ENCODE peak calls at places on chromosome 3, in five cellular contexts. One of them, this sample, is unnamed. For H3K9me3, the result is how much of the 10 kb centered on the place peaks cover.

GRCh38 chr3:32414527-32415202 is 23.0 kb downstream of the CMTM7 start:
- DNase-seq in CD4-positive, CD25-positive, alpha-beta regulatory T cell: peak
- DNase-seq in ovary: no peak
- DNase-seq in thoracic aorta: no peak
- DNase-seq in Peyer's patch: peak
- DNase-seq in this sample: no peak

GRCh38 chr3:123899300-123899865 is 15.3 kb upstream of the MYLK start:
- DNase-seq in Peyer's patch: no peak
- DNase-seq in CD4-positive, CD25-positive, alpha-beta regulatory T cell: no peak
- DNase-seq in ovary: no peak
- DNase-seq in thoracic aorta: no peak
- DNase-seq in this sample: no peak

GRCh38 chr3:13852638-13853009 is 27.2 kb downstream of the WNT7A start:
- DNase-seq in thoracic aorta: no peak
- DNase-seq in CD4-positive, CD25-positive, alpha-beta regulatory T cell: no peak
- DNase-seq in ovary: no peak
- DNase-seq in Peyer's patch: no peak
- DNase-seq in this sample: no peak

GRCh38 chr3:64229903-64230302 is 4.6 kb upstream of the PRICKLE2 start:
- DNase-seq in Peyer's patch: no peak
- DNase-seq in CD4-positive, CD25-positive, alpha-beta regulatory T cell: no peak
- DNase-seq in thoracic aorta: no peak
- DNase-seq in ovary: no peak
- DNase-seq in this sample: no peak

GRCh38 chr3:79886204-79886603 is 118.4 kb upstream of the ROBO1 start:
- DNase-seq in Peyer's patch: no peak
- DNase-seq in CD4-positive, CD25-positive, alpha-beta regulatory T cell: no peak
- DNase-seq in ovary: peak
- DNase-seq in thoracic aorta: no peak
- DNase-seq in this sample: no peak

GRCh38 chr3:9398715-9399708 is 1.6 kb downstream of the SETD5 start:
- DNase-seq in Peyer's patch: no peak
- DNase-seq in thoracic aorta: no peak
- DNase-seq in ovary: peak
- DNase-seq in CD4-positive, CD25-positive, alpha-beta regulatory T cell: peak
- DNase-seq in this sample: no peak

GRCh38 chr3:43621406-43621973 is 321 bp downstream of the ANO10 start:
- DNase-seq in ovary: peak
- DNase-seq in Peyer's patch: peak
- DNase-seq in thoracic aorta: no peak
- DNase-seq in CD4-positive, CD25-positive, alpha-beta regulatory T cell: no peak
- DNase-seq in this sample: no peak

GRCh38 chr3:62119139-62119538 is 254.2 kb downstream of the FEZF2 start:
- DNase-seq in CD4-positive, CD25-positive, alpha-beta regulatory T cell: no peak
- DNase-seq in ovary: no peak
- DNase-seq in Peyer's patch: no peak
- DNase-seq in thoracic aorta: no peak
- DNase-seq in this sample: no peak

GRCh38 chr3:177418787-177419186 is 221.5 kb upstream of the TBL1XR1 start:
- DNase-seq in Peyer's patch: no peak
- DNase-seq in thoracic aorta: no peak
- DNase-seq in CD4-positive, CD25-positive, alpha-beta regulatory T cell: no peak
- DNase-seq in ovary: no peak
- DNase-seq in this sample: no peak

GRCh38 chr3:105553851-105554250 is 187.1 kb downstream of the ALCAM start:
- DNase-seq in ovary: no peak
- DNase-seq in Peyer's patch: no peak
- DNase-seq in thoracic aorta: no peak
- DNase-seq in CD4-positive, CD25-positive, alpha-beta regulatory T cell: no peak
- DNase-seq in this sample: no peak

GRCh38 chr3:31004025-31004678 is 109.7 kb upstream of the GADL1 start:
- DNase-seq in Peyer's patch: no peak
- DNase-seq in thoracic aorta: no peak
- DNase-seq in ovary: no peak
- DNase-seq in CD4-positive, CD25-positive, alpha-beta regulatory T cell: no peak
- DNase-seq in this sample: no peak

GRCh38 chr3:187802928-187803259 is 57.6 kb upstream of the BCL6 start:
- DNase-seq in Peyer's patch: no peak
- DNase-seq in thoracic aorta: no peak
- DNase-seq in CD4-positive, CD25-positive, alpha-beta regulatory T cell: peak
- DNase-seq in ovary: no peak
- DNase-seq in this sample: no peak

GRCh38 chr3:132343018-132343612 is 25.9 kb downstream of the ACP3 start:
- DNase-seq in thoracic aorta: no peak
- DNase-seq in ovary: peak
- DNase-seq in CD4-positive, CD25-positive, alpha-beta regulatory T cell: no peak
- DNase-seq in Peyer's patch: no peak
- DNase-seq in this sample: no peak

GRCh38 chr3:119469378-119470189 is 821 bp downstream of the POGLUT1 start:
- DNase-seq in thoracic aorta: no peak
- DNase-seq in ovary: no peak
- DNase-seq in CD4-positive, CD25-positive, alpha-beta regulatory T cell: no peak
- DNase-seq in Peyer's patch: no peak
- DNase-seq in this sample: no peak

GRCh38 chr3:58163234-58163633 is 47.5 kb downstream of the DNASE1L3 start:
- DNase-seq in ovary: peak
- DNase-seq in CD4-positive, CD25-positive, alpha-beta regulatory T cell: no peak
- DNase-seq in Peyer's patch: no peak
- DNase-seq in thoracic aorta: no peak
- DNase-seq in this sample: no peak

GRCh38 chr3:108527827-108528226 is 17.4 kb upstream of the MYH15 start:
- DNase-seq in CD4-positive, CD25-positive, alpha-beta regulatory T cell: no peak
- DNase-seq in thoracic aorta: no peak
- DNase-seq in Peyer's patch: no peak
- DNase-seq in ovary: no peak
- DNase-seq in this sample: no peak

GRCh38 chr3:46729038-46729437 is 11.4 kb upstream of the PRSS50 start:
- DNase-seq in Peyer's patch: no peak
- DNase-seq in CD4-positive, CD25-positive, alpha-beta regulatory T cell: no peak
- DNase-seq in ovary: no peak
- DNase-seq in thoracic aorta: no peak
- DNase-seq in this sample: no peak

GRCh38 chr3:166029507-166029906 is 192.3 kb upstream of the BCHE start:
- DNase-seq in Peyer's patch: no peak
- DNase-seq in ovary: no peak
- DNase-seq in thoracic aorta: no peak
- DNase-seq in CD4-positive, CD25-positive, alpha-beta regulatory T cell: no peak
- DNase-seq in this sample: no peak

GRCh38 chr3:189082666-189083427 is 88.9 kb upstream of the TPRG1 start:
- DNase-seq in Peyer's patch: no peak
- DNase-seq in CD4-positive, CD25-positive, alpha-beta regulatory T cell: no peak
- DNase-seq in thoracic aorta: no peak
- DNase-seq in ovary: no peak
- DNase-seq in this sample: no peak

GRCh38 chr3:72095521-72095920 is 310.6 kb upstream of the PROK2 start:
- DNase-seq in ovary: no peak
- DNase-seq in Peyer's patch: no peak
- DNase-seq in CD4-positive, CD25-positive, alpha-beta regulatory T cell: no peak
- DNase-seq in thoracic aorta: no peak
- DNase-seq in this sample: no peak

GRCh38 chr3:184352149-184352785 is 9.1 kb downstream of the CLCN2 start:
- DNase-seq in CD4-positive, CD25-positive, alpha-beta regulatory T cell: no peak
- DNase-seq in thoracic aorta: no peak
- DNase-seq in ovary: no peak
- DNase-seq in Peyer's patch: no peak
- DNase-seq in this sample: no peak

GRCh38 chr3:170383567-170383966 is 26.1 kb downstream of the SKIL start:
- DNase-seq in thoracic aorta: no peak
- DNase-seq in Peyer's patch: no peak
- DNase-seq in ovary: no peak
- DNase-seq in CD4-positive, CD25-positive, alpha-beta regulatory T cell: no peak
- DNase-seq in this sample: no peak

GRCh38 chr3:143464850-143465249 is 345.3 kb downstream of the CHST2 start:
- DNase-seq in CD4-positive, CD25-positive, alpha-beta regulatory T cell: no peak
- DNase-seq in thoracic aorta: no peak
- DNase-seq in ovary: no peak
- DNase-seq in Peyer's patch: no peak
- DNase-seq in this sample: no peak

GRCh38 chr3:102190340-102190723 is 244.5 kb upstream of the ZPLD1 start:
- DNase-seq in Peyer's patch: no peak
- DNase-seq in CD4-positive, CD25-positive, alpha-beta regulatory T cell: no peak
- DNase-seq in thoracic aorta: no peak
- DNase-seq in ovary: no peak
- DNase-seq in this sample: no peak

GRCh38 chr3:24199775-24200247 is 254.7 kb downstream of the NR1D2 start:
- DNase-seq in ovary: no peak
- DNase-seq in CD4-positive, CD25-positive, alpha-beta regulatory T cell: no peak
- DNase-seq in thoracic aorta: no peak
- DNase-seq in Peyer's patch: no peak
- DNase-seq in this sample: no peak

GRCh38 chr3:24195504-24196230 is 250.6 kb downstream of the NR1D2 start:
- DNase-seq in ovary: no peak
- DNase-seq in thoracic aorta: no peak
- DNase-seq in CD4-positive, CD25-positive, alpha-beta regulatory T cell: no peak
- DNase-seq in Peyer's patch: no peak
- DNase-seq in this sample: no peak

GRCh38 chr3:24197809-24198208 is 252.7 kb downstream of the NR1D2 start:
- DNase-seq in ovary: no peak
- DNase-seq in CD4-positive, CD25-positive, alpha-beta regulatory T cell: no peak
- DNase-seq in Peyer's patch: no peak
- DNase-seq in thoracic aorta: no peak
- DNase-seq in this sample: no peak

GRCh38 chr3:24199305-24199704 is 254.2 kb downstream of the NR1D2 start:
- DNase-seq in ovary: no peak
- DNase-seq in Peyer's patch: no peak
- DNase-seq in CD4-positive, CD25-positive, alpha-beta regulatory T cell: no peak
- DNase-seq in thoracic aorta: no peak
- DNase-seq in this sample: no peak

GRCh38 chr3:24196526-24196925 is 251.4 kb downstream of the NR1D2 start:
- DNase-seq in Peyer's patch: no peak
- DNase-seq in CD4-positive, CD25-positive, alpha-beta regulatory T cell: no peak
- DNase-seq in ovary: no peak
- DNase-seq in thoracic aorta: no peak
- DNase-seq in this sample: no peak
- H3K9me3 ChIP-seq in Peyer's patch: under half
- H3K9me3 ChIP-seq in CD4-positive, CD25-positive, alpha-beta regulatory T cell: under half
- H3K9me3 ChIP-seq in ovary: under half
- H3K9me3 ChIP-seq in thoracic aorta: under half
- H3K9me3 ChIP-seq in this sample: under half

DNA sequence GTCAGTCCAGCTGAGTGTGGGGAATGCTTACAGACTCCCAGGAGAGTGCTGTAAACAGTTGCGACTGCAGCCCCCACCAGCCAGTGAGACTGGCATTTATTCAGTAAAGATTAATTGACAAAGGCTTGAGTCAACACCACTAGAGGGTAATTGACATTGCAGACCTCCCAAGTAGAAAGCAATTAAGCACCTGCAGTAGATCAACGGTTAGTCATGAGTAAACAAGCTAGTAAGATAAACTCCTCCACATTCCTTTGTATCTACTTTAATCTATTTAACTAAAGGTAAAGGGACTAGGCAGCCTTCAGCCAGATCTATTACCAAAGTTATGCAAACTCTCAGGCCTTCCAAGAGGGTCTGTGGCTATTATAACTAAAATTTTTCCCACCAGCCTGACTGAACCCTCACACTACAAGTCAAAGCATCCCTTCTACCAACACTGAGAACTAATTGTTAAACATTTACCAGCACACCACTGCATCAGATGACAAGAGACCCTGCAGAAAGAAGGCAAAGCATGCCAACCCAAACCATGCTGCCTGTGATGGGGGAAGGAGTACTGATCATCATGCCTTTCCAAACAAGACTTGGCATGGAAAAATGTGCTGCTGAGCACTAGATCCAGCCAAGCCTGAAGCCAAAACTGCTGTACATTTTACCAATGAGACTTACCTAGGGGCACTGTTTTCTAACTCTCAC is 30.5 kb upstream of the GALNT15 start:
- DNase-seq in thoracic aorta: no peak
- DNase-seq in Peyer's patch: no peak
- DNase-seq in ovary: no peak
- DNase-seq in CD4-positive, CD25-positive, alpha-beta regulatory T cell: no peak
- DNase-seq in this sample: no peak
- H3K9me3 ChIP-seq in thoracic aorta: under half
- H3K9me3 ChIP-seq in Peyer's patch: under half
- H3K9me3 ChIP-seq in ovary: under half
- H3K9me3 ChIP-seq in CD4-positive, CD25-positive, alpha-beta regulatory T cell: under half
- H3K9me3 ChIP-seq in this sample: under half

GRCh38 chr3:34449305-34449704 is 650.9 kb downstream of the PDCD6IP start:
- DNase-seq in CD4-positive, CD25-positive, alpha-beta regulatory T cell: no peak
- DNase-seq in thoracic aorta: no peak
- DNase-seq in Peyer's patch: no peak
- DNase-seq in ovary: no peak
- DNase-seq in this sample: no peak

GRCh38 chr3:34439796-34440195 is 641.4 kb downstream of the PDCD6IP start:
- DNase-seq in Peyer's patch: no peak
- DNase-seq in ovary: no peak
- DNase-seq in CD4-positive, CD25-positive, alpha-beta regulatory T cell: no peak
- DNase-seq in thoracic aorta: no peak
- DNase-seq in this sample: no peak

DNA sequence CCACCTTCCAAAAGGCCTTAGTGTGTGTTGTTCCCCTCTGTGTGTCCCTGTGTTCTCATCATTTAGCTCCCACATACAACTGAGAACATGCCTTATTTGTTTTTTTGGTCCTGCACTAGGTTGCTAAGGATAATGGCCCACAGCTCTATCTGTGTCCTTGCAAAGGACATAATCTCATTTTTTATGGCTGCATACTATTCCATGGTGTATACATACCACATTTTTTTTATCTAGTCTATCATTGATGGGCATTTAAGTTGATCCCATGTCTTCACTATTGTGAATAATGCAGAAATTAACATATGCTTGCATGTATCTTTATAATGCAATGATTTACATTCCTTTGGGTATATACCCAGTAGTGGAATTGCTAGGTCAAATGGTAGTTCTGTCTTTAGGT is 645.7 kb downstream of the PDCD6IP start:
- DNase-seq in ovary: no peak
- DNase-seq in thoracic aorta: no peak
- DNase-seq in CD4-positive, CD25-positive, alpha-beta regulatory T cell: no peak
- DNase-seq in Peyer's patch: no peak
- DNase-seq in this sample: no peak
- H3K9me3 ChIP-seq in ovary: under half
- H3K9me3 ChIP-seq in thoracic aorta: under half
- H3K9me3 ChIP-seq in CD4-positive, CD25-positive, alpha-beta regulatory T cell: under half
- H3K9me3 ChIP-seq in Peyer's patch: under half
- H3K9me3 ChIP-seq in this sample: under half

DNA sequence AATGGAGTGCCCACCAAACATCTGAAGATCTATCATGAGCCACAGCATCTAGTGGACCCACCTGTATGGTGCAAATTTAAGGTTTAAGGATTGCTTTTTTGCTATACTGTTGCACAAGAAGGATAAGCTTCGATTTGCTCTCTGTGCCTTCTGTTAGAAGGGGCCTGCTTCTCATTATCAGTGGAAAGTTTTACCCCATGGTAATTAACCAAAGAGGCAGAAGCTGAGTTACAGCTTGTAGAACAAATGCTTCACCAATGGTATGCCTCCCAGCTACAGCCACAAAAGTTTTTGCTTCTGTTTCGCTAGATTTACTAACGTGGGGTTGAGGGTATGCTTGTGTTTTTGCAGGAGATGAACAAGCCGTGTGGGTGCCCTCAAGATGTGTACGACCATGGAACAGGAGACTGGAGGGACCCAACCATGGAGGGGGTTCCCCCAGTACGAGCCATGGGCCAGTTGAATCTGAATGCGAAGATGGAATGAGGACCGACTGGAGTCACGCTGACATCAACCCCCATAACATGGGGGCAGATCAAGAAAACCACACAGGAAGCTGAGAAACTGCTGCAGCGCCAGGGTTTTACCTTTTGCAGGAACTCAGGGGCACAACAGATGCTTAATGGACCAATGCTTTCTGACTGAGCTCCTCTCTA is 43.5 kb downstream of the ACAD9 start:
- DNase-seq in Peyer's patch: peak
- DNase-seq in CD4-positive, CD25-positive, alpha-beta regulatory T cell: peak
- DNase-seq in ovary: no peak
- DNase-seq in thoracic aorta: no peak
- DNase-seq in this sample: no peak
- H3K9me3 ChIP-seq in Peyer's patch: under half
- H3K9me3 ChIP-seq in CD4-positive, CD25-positive, alpha-beta regulatory T cell: under half
- H3K9me3 ChIP-seq in ovary: under half
- H3K9me3 ChIP-seq in thoracic aorta: under half
- H3K9me3 ChIP-seq in this sample: under half